ENCODE peak calls at places on chromosomes 3 and 15, in four cellular contexts. J is HT-29, D is germinal center, E is fibroblast of mammary gland. Q is an unnamed sample.
A peak's percentile ranks its signal among the peaks of the same experiment; 100 is the strongest.

GRCh38 chr15:66995257-66995656 is 70.1 kb upstream of the SMAD3 start:
- DNase-seq in J (no peak), D (no peak), E (peak; percentile 74), Q (no peak)

GRCh38 chr3:128461731-128462130 is 5.0 kb downstream of the DNAJB8 start:
- DNase-seq in J (no peak), D (no peak), E (no peak), Q (no peak)

GRCh38 chr15:60651734-60652141 is 172.8 kb upstream of the ICE2 start:
- DNase-seq in J (no peak), D (peak; percentile 64), E (no peak), Q (no peak)

GRCh38 chr3:193910310-193910709 is 225.6 kb upstream of the HES1 start:
- DNase-seq in J (no peak), D (no peak), E (no peak), Q (no peak)

GRCh38 chr3:47794585-47794984 is 8.4 kb upstream of the DHX30 start:
- DNase-seq in J (no peak), D (no peak), E (no peak), Q (no peak)

GRCh38 chr3:42495393-42495792 is 7.0 kb upstream of the VIPR1 start:
- DNase-seq in J (no peak), D (no peak), E (no peak), Q (no peak)

GRCh38 chr15:97684249-97684648 is 276.3 kb upstream of the ARRDC4 start:
- DNase-seq in J (peak; percentile 45), D (no peak), E (no peak), Q (no peak)

GRCh38 chr3:49552087-49552486 is 2.2 kb upstream of the BSN start:
- DNase-seq in J (no peak), D (no peak), E (no peak), Q (no peak)

GRCh38 chr15:40863660-40864285 is 10.3 kb downstream of the RHOV start:
- DNase-seq in J (no peak), D (no peak), E (no peak), Q (no peak)

GRCh38 chr3:46090161-46090591 is 62.9 kb upstream of the XCR1 start:
- DNase-seq in J (no peak), D (no peak), E (no peak), Q (no peak)

GRCh38 chr3:16474920-16475319 is 38.6 kb downstream of the RFTN1 start:
- DNase-seq in J (no peak), D (no peak), E (peak; percentile 51), Q (no peak)

Q was measured in B cell.